ENCODE peak calls at places on chromosomes 2 and 18, in six cellular contexts. One of them, this sample, is unnamed.

GRCh38 chr2:72138011-72138881 is 9.4 kb downstream of the CYP26B1 start:
- DNase-seq in neural progenitor cell: peak
- DNase-seq in OCI-LY7: no peak
- DNase-seq in hepatocyte: no peak
- DNase-seq in HCT116: no peak
- DNase-seq in PC-3: peak
- DNase-seq in this sample: no peak

GRCh38 chr2:138500592-138501426 is 761 bp upstream of the SPOPL start:
- DNase-seq in neural progenitor cell: no peak
- DNase-seq in OCI-LY7: no peak
- DNase-seq in hepatocyte: no peak
- DNase-seq in HCT116: no peak
- DNase-seq in PC-3: no peak
- DNase-seq in this sample: no peak

GRCh38 chr18:26003391-26003790 is 87.0 kb downstream of the SS18 start:
- DNase-seq in neural progenitor cell: no peak
- DNase-seq in OCI-LY7: no peak
- DNase-seq in hepatocyte: peak
- DNase-seq in HCT116: no peak
- DNase-seq in PC-3: peak
- DNase-seq in this sample: peak

GRCh38 chr2:58992062-58992736 is 751.1 kb upstream of the FANCL start:
- DNase-seq in neural progenitor cell: no peak
- DNase-seq in OCI-LY7: no peak
- DNase-seq in hepatocyte: no peak
- DNase-seq in HCT116: no peak
- DNase-seq in PC-3: no peak
- DNase-seq in this sample: peak

GRCh38 chr2:63788070-63788469 is 53.6 kb upstream of the UGP2 start:
- DNase-seq in neural progenitor cell: no peak
- DNase-seq in OCI-LY7: no peak
- DNase-seq in hepatocyte: peak
- DNase-seq in HCT116: no peak
- DNase-seq in PC-3: peak
- DNase-seq in this sample: peak

GRCh38 chr18:50429207-50429948 is 54.5 kb downstream of the SKA1 start:
- DNase-seq in neural progenitor cell: peak
- DNase-seq in OCI-LY7: peak
- DNase-seq in hepatocyte: peak
- DNase-seq in HCT116: peak
- DNase-seq in PC-3: peak
- DNase-seq in this sample: peak

GRCh38 chr18:596288-596881 is 403 bp upstream of the CLUL1 start:
- DNase-seq in neural progenitor cell: peak
- DNase-seq in OCI-LY7: peak
- DNase-seq in hepatocyte: peak
- DNase-seq in HCT116: peak
- DNase-seq in PC-3: peak
- DNase-seq in this sample: peak

GRCh38 chr2:20225294-20226151 is 593 bp upstream of the SDC1 start:
- DNase-seq in neural progenitor cell: peak
- DNase-seq in OCI-LY7: peak
- DNase-seq in hepatocyte: peak
- DNase-seq in HCT116: peak
- DNase-seq in PC-3: peak
- DNase-seq in this sample: peak

GRCh38 chr18:77062518-77063003 is 70.0 kb downstream of the MBP start:
- DNase-seq in neural progenitor cell: no peak
- DNase-seq in OCI-LY7: peak
- DNase-seq in hepatocyte: no peak
- DNase-seq in HCT116: no peak
- DNase-seq in PC-3: no peak
- DNase-seq in this sample: no peak

GRCh38 chr2:216539791-216540241 is 41.2 kb downstream of the RPL37A start:
- DNase-seq in neural progenitor cell: no peak
- DNase-seq in OCI-LY7: no peak
- DNase-seq in hepatocyte: no peak
- DNase-seq in HCT116: no peak
- DNase-seq in PC-3: peak
- DNase-seq in this sample: peak

GRCh38 chr2:174694196-174694878 is 69.9 kb downstream of the CHRNA1 start:
- DNase-seq in neural progenitor cell: no peak
- DNase-seq in OCI-LY7: no peak
- DNase-seq in hepatocyte: no peak
- DNase-seq in HCT116: no peak
- DNase-seq in PC-3: no peak
- DNase-seq in this sample: no peak

GRCh38 chr2:133657591-133657990 is 89.3 kb upstream of the NCKAP5 start:
- DNase-seq in neural progenitor cell: no peak
- DNase-seq in OCI-LY7: no peak
- DNase-seq in hepatocyte: no peak
- DNase-seq in HCT116: no peak
- DNase-seq in PC-3: no peak
- DNase-seq in this sample: no peak

GRCh38 chr2:143575340-143575739 is 446.1 kb downstream of the ARHGAP15 start:
- DNase-seq in neural progenitor cell: peak
- DNase-seq in OCI-LY7: peak
- DNase-seq in hepatocyte: no peak
- DNase-seq in HCT116: peak
- DNase-seq in PC-3: peak
- DNase-seq in this sample: peak

GRCh38 chr18:10474309-10474708 is 19.9 kb downstream of the APCDD1 start:
- DNase-seq in neural progenitor cell: no peak
- DNase-seq in OCI-LY7: no peak
- DNase-seq in hepatocyte: no peak
- DNase-seq in HCT116: no peak
- DNase-seq in PC-3: no peak
- DNase-seq in this sample: no peak

GRCh38 chr2:71190959-71191943 is 35.7 kb downstream of the PAIP2B start:
- DNase-seq in neural progenitor cell: no peak
- DNase-seq in OCI-LY7: peak
- DNase-seq in hepatocyte: no peak
- DNase-seq in HCT116: peak
- DNase-seq in PC-3: peak
- DNase-seq in this sample: peak

GRCh38 chr2:127324635-127325034 is 30.7 kb upstream of the ERCC3 start:
- DNase-seq in neural progenitor cell: peak
- DNase-seq in OCI-LY7: peak
- DNase-seq in hepatocyte: peak
- DNase-seq in HCT116: no peak
- DNase-seq in PC-3: peak
- DNase-seq in this sample: peak

GRCh38 chr2:174902491-174903242 is 102.5 kb downstream of the CHN1 start:
- DNase-seq in neural progenitor cell: no peak
- DNase-seq in OCI-LY7: no peak
- DNase-seq in hepatocyte: peak
- DNase-seq in HCT116: no peak
- DNase-seq in PC-3: no peak
- DNase-seq in this sample: no peak

GRCh38 chr2:240629419-240629967 is 4.2 kb downstream of the GPR35 start:
- DNase-seq in neural progenitor cell: no peak
- DNase-seq in OCI-LY7: no peak
- DNase-seq in hepatocyte: no peak
- DNase-seq in HCT116: no peak
- DNase-seq in PC-3: no peak
- DNase-seq in this sample: no peak

GRCh38 chr18:28963481-28963880 is 786.6 kb upstream of the CDH2 start:
- DNase-seq in neural progenitor cell: no peak
- DNase-seq in OCI-LY7: no peak
- DNase-seq in hepatocyte: no peak
- DNase-seq in HCT116: no peak
- DNase-seq in PC-3: no peak
- DNase-seq in this sample: peak

GRCh38 chr2:156687715-156688114 is 251.5 kb downstream of the GPD2 start:
- DNase-seq in neural progenitor cell: no peak
- DNase-seq in OCI-LY7: no peak
- DNase-seq in hepatocyte: peak
- DNase-seq in HCT116: no peak
- DNase-seq in PC-3: peak
- DNase-seq in this sample: peak

GRCh38 chr2:38148501-38148900 is 72.5 kb upstream of the CYP1B1 start:
- DNase-seq in neural progenitor cell: no peak
- DNase-seq in OCI-LY7: no peak
- DNase-seq in hepatocyte: peak
- DNase-seq in HCT116: no peak
- DNase-seq in PC-3: peak
- DNase-seq in this sample: peak

GRCh38 chr2:38147333-38148121 is 71.6 kb upstream of the CYP1B1 start:
- DNase-seq in neural progenitor cell: no peak
- DNase-seq in OCI-LY7: no peak
- DNase-seq in hepatocyte: no peak
- DNase-seq in HCT116: no peak
- DNase-seq in PC-3: peak
- DNase-seq in this sample: peak

GRCh38 chr2:38146917-38147307 is 71.0 kb upstream of the CYP1B1 start:
- DNase-seq in neural progenitor cell: no peak
- DNase-seq in OCI-LY7: no peak
- DNase-seq in hepatocyte: peak
- DNase-seq in HCT116: peak
- DNase-seq in PC-3: peak
- DNase-seq in this sample: peak

GRCh38 chr2:38145226-38145625 is 69.3 kb upstream of the CYP1B1 start:
- DNase-seq in neural progenitor cell: no peak
- DNase-seq in OCI-LY7: no peak
- DNase-seq in hepatocyte: no peak
- DNase-seq in HCT116: no peak
- DNase-seq in PC-3: no peak
- DNase-seq in this sample: peak

GRCh38 chr2:38146302-38146916 is 70.5 kb upstream of the CYP1B1 start:
- DNase-seq in neural progenitor cell: no peak
- DNase-seq in OCI-LY7: no peak
- DNase-seq in hepatocyte: peak
- DNase-seq in HCT116: peak
- DNase-seq in PC-3: peak
- DNase-seq in this sample: peak
- TF ChIP-seq EZH2phosphoT487 in neural progenitor cell: no peak
- TF ChIP-seq EZH2phosphoT487 in OCI-LY7: no peak
- TF ChIP-seq EZH2phosphoT487 in hepatocyte: no peak
- TF ChIP-seq EZH2phosphoT487 in HCT116: no peak
- TF ChIP-seq EZH2phosphoT487 in PC-3: no peak
- TF ChIP-seq EZH2phosphoT487 in this sample: no peak

DNA sequence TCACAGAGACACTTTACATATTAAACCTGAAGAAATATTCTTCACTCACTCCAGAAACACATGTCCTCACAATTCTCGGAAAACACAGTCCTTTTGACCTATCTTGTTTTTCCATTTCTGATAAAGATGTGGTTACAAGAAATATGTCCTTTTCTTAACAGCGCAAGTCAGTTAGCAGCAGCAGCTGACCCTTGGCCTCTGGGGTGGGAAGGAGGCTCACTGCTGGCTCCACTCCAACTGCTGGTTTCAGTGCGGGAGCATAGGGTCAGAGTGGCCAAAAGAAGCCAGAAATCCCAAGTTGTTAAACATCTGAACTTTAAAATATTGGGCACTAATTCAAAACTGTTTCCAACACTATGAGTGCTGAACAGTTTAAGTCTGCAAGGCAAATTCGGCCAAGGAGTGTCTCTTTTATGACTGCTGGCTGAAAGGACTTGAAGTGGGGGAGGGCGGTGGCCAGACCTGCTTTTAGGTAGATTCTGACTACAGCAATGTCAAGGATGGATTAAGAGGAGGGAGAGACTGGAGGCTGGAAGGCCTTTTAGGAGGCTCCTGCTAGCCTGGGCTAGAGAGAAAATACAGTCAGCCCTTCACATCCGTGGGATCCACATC is 12.3 kb upstream of the TMEM214 start:
- DNase-seq in neural progenitor cell: no peak
- DNase-seq in OCI-LY7: no peak
- DNase-seq in hepatocyte: no peak
- DNase-seq in HCT116: no peak
- DNase-seq in PC-3: peak
- DNase-seq in this sample: no peak
- TF ChIP-seq EZH2phosphoT487 in neural progenitor cell: no peak
- TF ChIP-seq EZH2phosphoT487 in OCI-LY7: no peak
- TF ChIP-seq EZH2phosphoT487 in hepatocyte: no peak
- TF ChIP-seq EZH2phosphoT487 in HCT116: no peak
- TF ChIP-seq EZH2phosphoT487 in PC-3: no peak
- TF ChIP-seq EZH2phosphoT487 in this sample: no peak

DNA sequence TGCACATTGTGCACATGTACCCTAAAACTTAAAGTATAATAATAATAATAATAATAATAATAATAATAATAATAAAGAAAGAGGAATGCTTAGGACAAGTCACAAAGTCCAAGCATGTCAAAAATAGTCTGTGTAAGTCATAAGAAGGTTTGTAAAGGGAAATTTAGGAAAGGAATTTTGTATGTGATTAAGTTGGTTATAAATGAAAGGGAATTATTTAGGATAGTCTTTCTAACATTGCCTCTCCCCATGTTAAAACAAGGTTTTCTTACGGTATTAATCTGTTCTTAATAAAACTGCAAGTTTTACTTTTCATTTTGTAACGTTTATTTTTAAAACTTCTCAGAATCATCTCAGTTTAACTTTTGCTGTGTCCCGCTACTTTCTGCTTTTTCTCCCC is 62.7 kb downstream of the SESTD1 start:
- DNase-seq in neural progenitor cell: peak
- DNase-seq in OCI-LY7: peak
- DNase-seq in hepatocyte: no peak
- DNase-seq in HCT116: peak
- DNase-seq in PC-3: no peak
- DNase-seq in this sample: peak
- TF ChIP-seq EZH2phosphoT487 in neural progenitor cell: no peak
- TF ChIP-seq EZH2phosphoT487 in OCI-LY7: no peak
- TF ChIP-seq EZH2phosphoT487 in hepatocyte: no peak
- TF ChIP-seq EZH2phosphoT487 in HCT116: no peak
- TF ChIP-seq EZH2phosphoT487 in PC-3: no peak
- TF ChIP-seq EZH2phosphoT487 in this sample: no peak

GRCh38 chr18:21458322-21458721 is 142.2 kb downstream of the ESCO1 start:
- DNase-seq in neural progenitor cell: no peak
- DNase-seq in OCI-LY7: no peak
- DNase-seq in hepatocyte: no peak
- DNase-seq in HCT116: no peak
- DNase-seq in PC-3: no peak
- DNase-seq in this sample: no peak

GRCh38 chr18:21454725-21455124 is 145.8 kb downstream of the ESCO1 start:
- DNase-seq in neural progenitor cell: no peak
- DNase-seq in OCI-LY7: no peak
- DNase-seq in hepatocyte: no peak
- DNase-seq in HCT116: no peak
- DNase-seq in PC-3: no peak
- DNase-seq in this sample: no peak

GRCh38 chr18:21458788-21459187 is 141.7 kb downstream of the ESCO1 start:
- DNase-seq in neural progenitor cell: no peak
- DNase-seq in OCI-LY7: no peak
- DNase-seq in hepatocyte: no peak
- DNase-seq in HCT116: no peak
- DNase-seq in PC-3: no peak
- DNase-seq in this sample: no peak

GRCh38 chr18:21456428-21457178 is 143.9 kb downstream of the ESCO1 start:
- DNase-seq in neural progenitor cell: no peak
- DNase-seq in OCI-LY7: no peak
- DNase-seq in hepatocyte: no peak
- DNase-seq in HCT116: no peak
- DNase-seq in PC-3: no peak
- DNase-seq in this sample: no peak

DNA sequence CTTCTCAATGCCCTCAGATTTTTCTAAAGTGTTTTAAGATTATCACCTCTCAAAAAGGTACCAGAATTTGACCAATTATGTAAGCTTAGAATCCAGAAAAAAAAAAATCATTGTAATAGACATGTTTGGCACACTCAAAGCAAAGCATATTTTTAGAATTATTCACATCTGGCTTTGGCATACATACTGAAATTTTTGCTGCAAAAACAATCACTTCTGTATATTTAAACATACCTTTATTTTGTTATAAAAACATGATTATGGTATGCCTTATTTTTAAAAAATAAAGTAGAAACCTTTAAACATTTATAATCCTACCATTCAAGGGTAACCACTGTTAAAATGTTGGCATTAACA is 143.3 kb downstream of the ESCO1 start:
- DNase-seq in neural progenitor cell: no peak
- DNase-seq in OCI-LY7: no peak
- DNase-seq in hepatocyte: no peak
- DNase-seq in HCT116: no peak
- DNase-seq in PC-3: no peak
- DNase-seq in this sample: peak
- TF ChIP-seq EZH2phosphoT487 in neural progenitor cell: no peak
- TF ChIP-seq EZH2phosphoT487 in OCI-LY7: no peak
- TF ChIP-seq EZH2phosphoT487 in hepatocyte: no peak
- TF ChIP-seq EZH2phosphoT487 in HCT116: no peak
- TF ChIP-seq EZH2phosphoT487 in PC-3: no peak
- TF ChIP-seq EZH2phosphoT487 in this sample: no peak